ENCODE peak calls at places on chromosomes 12 and 14, in eight cellular contexts. S, L, J, U, Q, M, V and P are unnamed samples.

GRCh38 chr12:77485961-77486579 is 344.6 kb upstream of the NAV3 start:
- DNase-seq in Q (no peak), J (no peak), S (no peak), U (no peak), V (no peak), M (no peak), L (no peak), P (no peak)

GRCh38 chr14:23562822-23563472 is 4.6 kb downstream of the AP1G2 start:
- DNase-seq in V (no peak), M (peak; percentile 75), S (peak; percentile 47), Q (no peak), J (peak; percentile 31), U (peak; percentile 65), L (peak; percentile 48), P (peak; percentile 81)

GRCh38 chr12:77914089-77914488 is 83.4 kb downstream of the NAV3 start:
- DNase-seq in M (no peak), Q (no peak), L (no peak), U (no peak), J (no peak), V (no peak), S (no peak), P (no peak)

GRCh38 chr12:59097876-59098275 is 177.6 kb upstream of the LRIG3 start:
- DNase-seq in L (no peak), S (no peak), U (no peak), Q (no peak), V (no peak), J (no peak), M (no peak), P (no peak)

GRCh38 chr12:132030367-132031038 is 80.8 kb downstream of the EP400 start:
- DNase-seq in J (no peak), U (no peak), Q (no peak), L (no peak), S (peak; percentile 86), M (no peak), V (no peak), P (no peak)

GRCh38 chr14:60204104-60204842 is 39.1 kb upstream of the DHRS7 start:
- DNase-seq in J (no peak), U (no peak), V (no peak), L (no peak), Q (no peak), S (no peak), M (no peak), P (no peak)

GRCh38 chr14:74257078-74257987 is 18.1 kb downstream of the VSX2 start:
- DNase-seq in L (peak; percentile 36), Q (no peak), J (no peak), U (peak; percentile 74), V (peak; percentile 91), S (peak; percentile 21), M (peak; percentile 70), P (peak; percentile 81)

GRCh38 chr12:57622293-57623245 is 10.4 kb downstream of the B4GALNT1 start:
- DNase-seq in V (no peak), U (no peak), L (no peak), S (no peak), M (no peak), Q (no peak), J (no peak), P (no peak)

GRCh38 chr12:69388371-69388770 is 28.8 kb downstream of the YEATS4 start:
- DNase-seq in J (peak; percentile 47), S (peak; percentile 79), U (no peak), Q (no peak), M (no peak), V (peak; percentile 11), L (peak; percentile 25), P (peak; percentile 27)